ENCODE peak calls at places on chromosomes 4 and X, in seven cellular contexts. B is neural progenitor cell, C is cardiac muscle cell, F is GM12865, N is mesothelial cell of epicardium, I is stomach, H is NB4. E is an unnamed sample.

GRCh38 chrX:84336646-84337045 is 148.6 kb upstream of the RPS6KA6 start:
- DNase-seq in F (no peak), C (peak; percentile 17), H (no peak), N (no peak), B (no peak), I (no peak), E (no peak)

GRCh38 chr4:102871772-102872171 is 3.0 kb downstream of the CISD2 start:
- DNase-seq in H (peak; percentile 25), F (no peak), N (no peak), I (no peak), C (no peak), B (no peak), E (no peak)

GRCh38 chrX:30577362-30577961 is at the start of gene TASL:
- DNase-seq in F (peak; percentile 92), C (no peak), H (peak; percentile 92), B (no peak), I (no peak), N (no peak), E (no peak)

GRCh38 chr4:36676139-36677050 is 395.0 kb downstream of the DTHD1 start:
- DNase-seq in I (no peak), B (no peak), N (no peak), F (no peak), H (no peak), C (peak; percentile 8), E (no peak)

GRCh38 chr4:10456270-10457254 is 664 bp downstream of the ZNF518B start:
- DNase-seq in F (peak; percentile 80), B (peak; percentile 68), N (no peak), C (peak; percentile 74), H (peak; percentile 16), I (peak; percentile 50), E (no peak)

GRCh38 chrX:106894392-106894909 is 8.7 kb downstream of the RIPPLY1 start:
- DNase-seq in F (peak; percentile 54), B (peak; percentile 81), H (peak; percentile 54), I (peak; percentile 56), C (peak; percentile 81), N (no peak), E (peak; percentile 75)

GRCh38 chr4:7235030-7235380 is 42.7 kb downstream of the SORCS2 start:
- DNase-seq in F (no peak), C (no peak), I (no peak), N (no peak), H (no peak), B (no peak), E (no peak)

GRCh38 chrX:129523076-129524055 is at the start of gene SMARCA1:
- DNase-seq in C (peak; percentile 75), B (peak; percentile 76), I (peak; percentile 39), N (peak; percentile 66), H (no peak), F (no peak), E (peak; percentile 2)

GRCh38 chr4:89316931-89317366 is 9.3 kb upstream of the GPRIN3 start:
- DNase-seq in N (no peak), I (no peak), C (peak; percentile 66), B (no peak), H (peak; percentile 82), F (no peak), E (no peak)

GRCh38 chrX:56975611-56976010 is 19.7 kb downstream of the SPIN3 start:
- DNase-seq in H (no peak), F (no peak), N (no peak), C (peak; percentile 21), B (peak; percentile 2), I (no peak), E (no peak)
- TF ChIP-seq CTCF in H (no peak), F (no peak), N (no peak), C (peak; percentile 9), B (peak; percentile 17), I (no peak), E (no peak)

GRCh38 chr4:74370912-74371311 is 6.0 kb downstream of the EREG start:
- DNase-seq in I (no peak), N (no peak), C (peak; percentile 81), H (peak; percentile 52), F (peak; percentile 60), B (peak; percentile 69), E (no peak)
- TF ChIP-seq CTCF in I (peak; percentile 46), N (no peak), C (peak; percentile 85), H (peak; percentile 70), F (peak; percentile 74), B (peak; percentile 74), E (peak; percentile 40)

DNA sequence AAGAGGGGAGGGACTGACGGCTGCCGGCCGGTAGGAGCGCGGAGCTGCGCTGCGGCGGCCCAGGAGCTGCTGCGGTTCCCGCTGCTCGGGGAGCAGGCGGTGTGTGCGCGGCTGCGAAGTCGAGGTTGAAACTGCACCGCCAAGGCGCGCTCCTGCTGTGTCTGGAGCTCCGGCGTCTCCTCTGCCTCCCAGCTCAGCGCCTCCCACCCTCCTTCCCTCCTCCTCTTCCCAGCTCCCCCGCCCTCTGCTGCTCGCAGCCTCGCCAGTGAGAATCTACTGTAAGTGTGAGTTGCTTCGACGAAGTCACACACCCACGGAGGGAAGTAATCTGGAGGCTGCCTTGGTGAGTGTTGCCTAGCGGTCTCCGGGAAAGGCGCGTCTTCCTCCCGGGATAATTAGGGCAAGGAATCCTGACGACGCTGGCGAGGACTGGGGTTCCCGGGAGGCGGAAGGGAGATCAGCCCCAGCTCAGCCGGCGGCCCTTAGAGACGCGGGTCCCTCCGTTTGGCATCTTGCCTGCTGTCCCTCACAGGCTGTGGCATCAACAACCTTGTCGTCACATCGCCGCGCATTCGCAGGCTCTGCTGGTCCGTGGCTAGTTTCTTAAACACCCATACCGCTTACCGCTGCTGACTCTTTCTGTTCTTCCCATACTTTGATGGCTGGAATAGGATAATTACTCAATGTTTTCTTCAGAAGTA is at the start of gene EPHA5:
- DNase-seq in F (no peak), C (peak; percentile 90), N (peak; percentile 59), H (no peak), I (peak; percentile 66), B (peak; percentile 89), E (no peak)
- TF ChIP-seq CTCF in F (no peak), C (peak; percentile 17), N (no peak), H (no peak), I (no peak), B (peak; percentile 34), E (no peak)

GRCh38 chr4:88212253-88212561 is 53.8 kb upstream of the ABCG2 start:
- DNase-seq in F (no peak), I (no peak), B (no peak), C (no peak), H (no peak), N (no peak), E (no peak)
- TF ChIP-seq CTCF in F (no peak), I (no peak), B (no peak), C (no peak), H (no peak), N (no peak), E (no peak)

GRCh38 chr4:169286562-169287301 is 16.0 kb upstream of the SH3RF1 start:
- DNase-seq in C (peak; percentile 14), B (no peak), I (no peak), N (no peak), H (peak; percentile 21), F (peak; percentile 33), E (no peak)
- TF ChIP-seq CTCF in C (no peak), B (peak; percentile 24), I (no peak), N (peak; percentile 32), H (no peak), F (peak; percentile 32), E (no peak)

DNA sequence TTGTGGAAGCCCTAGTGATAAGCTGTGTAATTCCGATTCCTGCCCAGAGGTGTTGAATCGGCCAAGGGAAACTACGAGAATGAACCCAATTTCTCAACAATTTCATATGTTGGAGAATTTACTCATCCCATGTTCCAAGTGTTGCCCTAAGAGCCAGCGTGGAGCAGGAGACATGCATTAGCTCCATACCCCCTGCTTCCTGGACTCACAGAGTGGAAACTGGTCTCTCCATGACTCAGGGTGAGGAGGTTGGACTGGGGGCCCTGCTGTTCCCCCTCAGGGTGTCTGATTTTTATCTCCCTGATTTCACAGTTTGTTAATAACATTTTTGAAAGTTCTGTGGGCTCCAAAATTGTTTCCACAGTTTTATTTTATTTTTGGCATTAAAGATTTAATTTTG is 183.0 kb upstream of the SFRP2 start:
- DNase-seq in I (no peak), C (no peak), F (no peak), N (no peak), B (no peak), H (no peak), E (no peak)
- TF ChIP-seq CTCF in I (no peak), C (no peak), F (no peak), N (no peak), B (no peak), H (no peak), E (no peak)

GRCh38 chrX:20205927-20206708 is 60.6 kb downstream of the RPS6KA3 start:
- DNase-seq in I (no peak), B (no peak), N (no peak), C (no peak), H (no peak), F (peak; percentile 67), E (no peak)
- TF ChIP-seq CTCF in I (no peak), B (no peak), N (no peak), C (no peak), H (no peak), F (peak; percentile 16), E (no peak)

GRCh38 chr4:186729856-186730255 is 6.2 kb upstream of the FAT1 start:
- DNase-seq in F (no peak), C (no peak), H (no peak), I (no peak), B (no peak), N (no peak), E (no peak)

GRCh38 chr4:186727149-186727976 is 3.7 kb upstream of the FAT1 start:
- DNase-seq in I (no peak), H (no peak), B (peak; percentile 58), N (no peak), C (no peak), F (no peak), E (no peak)

GRCh38 chr4:186728631-186729271 is 5.1 kb upstream of the FAT1 start:
- DNase-seq in N (no peak), F (no peak), H (no peak), I (no peak), B (peak; percentile 42), C (no peak), E (peak; percentile 42)

GRCh38 chr4:186726440-186727148 is 2.9 kb upstream of the FAT1 start:
- DNase-seq in F (no peak), B (peak; percentile 93), C (peak; percentile 88), I (peak; percentile 65), N (peak; percentile 78), H (no peak), E (peak; percentile 85)

GRCh38 chr4:186727977-186728519 is 4.4 kb upstream of the FAT1 start:
- DNase-seq in I (no peak), H (no peak), C (peak; percentile 50), N (no peak), B (peak; percentile 75), F (no peak), E (peak; percentile 55)
- TF ChIP-seq CTCF in I (no peak), H (no peak), C (no peak), N (no peak), B (peak; percentile 42), F (no peak), E (no peak)